ENCODE peak calls at places on chromosomes 6 and 20, in six cellular contexts. Z is PC-3, B is cardiac fibroblast, R is HL-60, I is endothelial cell, X is GM12878. P is an unnamed sample.

GRCh38 chr6:453152-453551 is 61.6 kb downstream of the IRF4 start:
- DNase-seq in Z (no peak), B (peak; percentile 5), R (no peak), I (no peak), X (no peak), P (no peak)

GRCh38 chr6:13653296-13653695 is 38.2 kb downstream of the NOL7 start:
- DNase-seq in Z (peak; percentile 44), B (no peak), R (no peak), I (no peak), X (no peak), P (no peak)

GRCh38 chr6:166934174-166934573 is 22.2 kb downstream of the RNASET2 start:
- DNase-seq in Z (peak; percentile 9), B (no peak), R (no peak), I (no peak), X (no peak), P (peak; percentile 49)

GRCh38 chr6:117555262-117555849 is 47.0 kb downstream of the GOPC start:
- DNase-seq in Z (peak; percentile 10), B (no peak), R (no peak), I (no peak), X (no peak), P (no peak)

GRCh38 chr6:75424610-75425548 is 68.7 kb downstream of the FILIP1 start:
- DNase-seq in Z (peak; percentile 14), B (no peak), R (no peak), I (no peak), X (no peak), P (no peak)

GRCh38 chr20:35615667-35616464 is at the start of gene SPAG4:
- DNase-seq in Z (peak; percentile 100), B (peak; percentile 85), R (peak; percentile 100), I (peak; percentile 100), X (no peak), P (peak; percentile 99)

GRCh38 chr20:35342154-35342769 is 50.0 kb upstream of the FAM83C start:
- DNase-seq in Z (no peak), B (peak; percentile 60), R (peak; percentile 13), I (peak; percentile 27), X (no peak), P (no peak)

GRCh38 chr6:111230351-111231077 is 143.2 kb downstream of the SLC16A10 start:
- DNase-seq in Z (no peak), B (peak; percentile 69), R (no peak), I (no peak), X (no peak), P (no peak)

GRCh38 chr20:11891081-11891826 is 26.4 kb upstream of the BTBD3 start:
- DNase-seq in Z (peak; percentile 59), B (peak; percentile 37), R (peak; percentile 53), I (peak; percentile 67), X (no peak), P (peak; percentile 75)

GRCh38 chr6:116410945-116411623 is 40.3 kb downstream of the DSE start:
- DNase-seq in Z (peak; percentile 27), B (peak; percentile 78), R (no peak), I (no peak), X (no peak), P (no peak)

DNA sequence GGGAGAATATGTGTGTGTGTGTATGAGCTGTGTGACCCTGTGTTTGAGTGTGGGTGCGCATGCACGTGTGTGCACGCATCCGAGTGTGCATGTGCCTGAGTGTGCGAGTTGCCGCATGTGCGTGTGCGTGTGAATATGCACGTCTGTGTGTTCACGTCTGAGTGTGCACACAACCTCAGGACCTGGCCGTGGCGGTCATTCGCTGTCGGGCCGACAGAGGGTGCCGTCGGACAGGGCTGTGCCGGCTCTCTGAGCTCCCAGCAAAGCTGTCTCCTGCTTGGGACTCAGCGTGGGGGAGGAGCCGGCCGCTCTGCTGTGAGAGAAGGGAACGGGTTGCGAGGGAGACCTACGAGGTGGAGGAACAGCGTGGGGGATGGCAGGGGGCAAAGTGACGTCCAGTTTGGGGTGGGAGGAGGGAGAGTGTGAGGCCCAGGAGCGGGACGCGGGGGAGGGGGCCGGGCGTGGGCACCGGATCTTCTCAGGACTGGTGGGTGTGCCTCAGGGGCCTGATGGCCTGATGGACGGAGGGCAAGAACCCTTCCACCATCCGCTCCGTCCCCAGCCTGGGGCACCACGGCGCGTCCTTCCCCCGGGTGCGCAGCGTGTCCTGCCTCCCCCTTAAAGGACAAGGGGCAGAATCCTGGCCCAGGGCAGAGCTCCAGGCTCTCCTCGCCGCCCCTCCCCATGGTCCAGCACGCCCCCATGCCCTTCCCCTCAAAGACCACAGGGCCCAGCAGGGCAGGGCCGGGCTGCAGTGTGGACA is 19.9 kb downstream of the SLC17A9 start:
- DNase-seq in Z (peak; percentile 86), B (peak; percentile 83), R (peak; percentile 90), I (peak; percentile 94), X (peak; percentile 49), P (peak; percentile 90)
- TF ChIP-seq CTCF in Z (peak; percentile 88), B (peak; percentile 97), R (peak; percentile 91), I (peak; percentile 62), X (peak; percentile 96), P (peak; percentile 86)

GRCh38 chr6:15811107-15811506 is 148.3 kb upstream of the DTNBP1 start:
- DNase-seq in Z (no peak), B (no peak), R (no peak), I (no peak), X (no peak), P (no peak)
- TF ChIP-seq CTCF in Z (peak; percentile 18), B (no peak), R (no peak), I (no peak), X (no peak), P (no peak)

DNA sequence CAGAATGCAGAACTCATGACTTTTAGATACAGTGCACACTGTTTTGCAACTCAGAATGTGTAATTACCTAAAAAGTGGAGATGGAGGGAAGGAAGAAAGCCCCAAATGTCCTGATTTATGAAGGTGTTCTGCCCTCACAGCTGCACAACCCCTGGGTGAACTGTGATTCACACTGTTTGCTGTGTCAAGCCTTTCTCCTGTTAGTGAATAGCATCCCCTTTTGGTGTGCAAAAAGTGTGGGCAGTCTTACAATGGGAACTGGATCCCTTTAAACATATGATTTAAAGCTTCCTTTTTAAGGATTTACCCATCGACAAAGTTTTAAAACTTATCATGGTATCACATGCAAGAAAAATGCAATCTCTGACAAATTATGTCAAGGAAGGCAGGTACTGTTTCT is 633.4 kb upstream of the EPHA7 start:
- DNase-seq in Z (peak; percentile 13), B (no peak), R (no peak), I (no peak), X (no peak), P (no peak)
- TF ChIP-seq CTCF in Z (peak; percentile 38), B (peak; percentile 5), R (no peak), I (no peak), X (no peak), P (peak; percentile 38)

DNA sequence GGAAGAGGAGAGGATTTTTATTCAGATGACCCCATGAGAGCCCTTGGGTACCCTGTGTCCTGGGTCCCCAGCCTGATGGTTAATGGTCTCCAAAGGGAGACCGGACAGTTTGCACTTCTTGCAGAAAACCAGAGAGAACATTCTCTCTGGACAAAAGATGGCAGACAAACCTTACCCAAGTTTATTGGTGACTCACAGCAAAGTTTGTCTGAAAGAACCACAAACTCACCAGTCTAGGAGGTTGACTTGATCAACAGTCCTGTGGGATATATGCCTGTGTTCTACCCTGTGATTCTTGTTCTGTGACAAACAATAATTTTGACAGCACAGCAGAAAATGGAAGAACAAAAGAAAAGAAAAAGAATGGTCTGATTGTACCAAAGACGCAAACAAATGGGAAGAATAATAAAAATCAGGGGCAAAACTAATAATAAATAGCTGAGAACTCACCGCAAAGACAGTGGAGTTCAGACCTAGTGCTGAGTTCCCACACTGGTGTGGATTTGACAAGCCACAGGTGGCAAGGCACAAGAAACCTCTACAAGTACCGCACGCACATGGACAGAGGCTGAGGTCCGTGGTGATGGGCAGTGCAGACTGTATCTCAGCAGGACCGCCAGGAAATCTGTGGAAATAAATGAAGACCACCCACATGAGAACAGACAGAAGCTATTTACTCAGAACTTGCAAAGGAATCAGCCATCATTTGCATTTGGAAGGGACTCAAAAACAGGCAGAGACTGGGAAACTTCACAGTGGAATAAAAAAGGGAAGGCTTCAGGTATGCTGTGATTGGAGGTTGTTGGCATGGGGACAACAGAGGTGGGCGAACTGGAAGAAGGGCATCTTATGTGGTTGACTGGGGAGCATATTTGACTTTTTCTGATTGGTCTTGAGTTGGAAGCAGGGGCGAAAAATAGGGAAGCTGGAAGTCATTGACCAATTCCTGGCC is 246.3 kb upstream of the RNF24 start:
- DNase-seq in Z (peak; percentile 53), B (no peak), R (no peak), I (no peak), X (no peak), P (no peak)
- TF ChIP-seq CTCF in Z (peak; percentile 37), B (no peak), R (no peak), I (no peak), X (no peak), P (no peak)

DNA sequence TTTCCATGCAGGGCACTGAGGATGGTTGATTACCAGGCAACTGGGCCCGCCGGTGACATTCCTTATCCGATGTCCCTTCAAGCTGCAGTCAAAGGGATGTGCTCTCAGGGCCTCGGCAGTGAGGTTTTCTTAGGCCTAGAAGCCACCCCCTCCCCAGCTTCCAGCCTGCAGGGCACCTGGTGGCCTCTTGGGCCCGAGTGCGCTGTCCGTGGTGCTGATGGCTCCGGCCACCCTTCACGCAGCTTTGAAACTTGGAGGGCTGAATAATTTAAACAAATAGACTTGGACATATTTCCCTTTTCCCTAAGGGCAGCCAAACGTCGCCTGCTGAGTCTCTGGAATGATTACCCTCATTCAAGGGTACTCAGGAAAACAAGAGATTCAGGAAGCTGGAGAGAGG is 8.9 kb upstream of the MLN start:
- DNase-seq in Z (peak; percentile 68), B (peak; percentile 59), R (no peak), I (peak; percentile 86), X (no peak), P (peak; percentile 81)
- TF ChIP-seq CTCF in Z (no peak), B (peak; percentile 61), R (no peak), I (peak; percentile 11), X (no peak), P (peak; percentile 76)

DNA sequence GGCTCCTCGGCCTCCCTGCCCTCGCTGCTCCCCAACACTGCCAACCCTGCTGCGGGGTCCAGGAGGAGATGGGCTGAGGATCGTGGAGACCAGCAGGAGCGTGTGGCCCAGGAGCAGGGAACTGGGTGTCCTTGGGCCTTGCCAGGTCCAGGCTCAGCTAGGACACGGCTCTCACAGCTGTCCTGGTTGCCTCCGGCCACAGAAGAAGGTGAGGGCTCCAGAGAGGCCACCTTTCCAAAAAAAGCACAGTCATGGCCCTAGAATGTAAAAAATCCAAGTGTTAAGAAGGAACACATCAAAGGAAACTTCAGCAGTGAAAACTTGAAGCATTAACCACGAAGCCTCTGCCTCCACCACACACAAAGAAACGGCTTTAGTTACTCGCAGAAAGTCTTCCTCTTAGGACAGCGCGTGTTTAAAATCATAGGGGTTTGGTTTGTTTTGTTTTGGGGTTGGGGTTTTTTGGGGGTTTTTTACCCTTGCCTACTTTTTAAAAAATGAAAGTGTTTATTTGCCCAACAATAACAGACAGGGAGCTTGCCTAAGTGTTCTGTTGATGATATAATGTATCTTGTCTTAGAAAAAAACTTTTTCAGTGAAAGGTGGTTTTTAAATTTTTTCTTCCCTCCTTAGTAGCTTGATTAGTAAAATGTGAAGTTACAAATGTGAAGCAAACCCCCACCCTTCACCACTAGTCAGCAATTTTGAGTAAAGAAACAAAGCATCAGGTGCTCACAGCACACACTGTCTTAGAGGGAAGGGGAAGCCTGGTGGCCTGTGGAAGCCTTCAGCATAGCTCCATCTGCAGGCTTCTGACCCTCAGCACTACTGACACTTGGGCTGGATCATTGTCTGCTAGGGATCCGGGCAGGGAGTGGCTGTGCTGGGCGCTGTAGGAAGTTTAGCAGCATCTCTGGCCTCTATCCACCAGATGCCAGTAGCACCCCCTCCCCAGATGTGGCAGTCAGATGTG is 60.0 kb downstream of the PTPN1 start:
- DNase-seq in Z (peak; percentile 40), B (peak; percentile 58), R (peak; percentile 63), I (peak; percentile 20), X (peak; percentile 68), P (no peak)
- TF ChIP-seq CTCF in Z (peak; percentile 61), B (peak; percentile 65), R (peak; percentile 35), I (no peak), X (peak; percentile 70), P (no peak)

P was measured in type B pancreatic cell.